ENCODE peak calls at places on chromosome 11, in six cellular contexts. Z is astrocyte of the spinal cord; O is activated naive CD4-positive, alpha-beta T cell treated with anti-CD3 and anti-CD28 coated beads, Interleukin-2, amount 50 U/mL, for 16 hours; K is heart right ventricle; S is lower leg skin; G is activated naive CD8-positive, alpha-beta T cell treated with anti-CD3 and anti-CD28 coated beads, Interleukin-2, amount 50 U/mL, for 24 hours. P is an unnamed sample.

GRCh38 chr11:118295834-118296454 is 8.6 kb upstream of the CD3E start:
- DNase-seq in Z (peak; percentile 6), O (peak; percentile 53), K (no peak), S (no peak), G (peak; percentile 36), P (peak; percentile 42)

GRCh38 chr11:122796128-122796717 is 42.1 kb upstream of the CRTAM start:
- DNase-seq in Z (no peak), O (peak; percentile 78), K (peak; percentile 44), S (no peak), G (peak; percentile 80), P (peak; percentile 30)

GRCh38 chr11:47330002-47330911 is 22.2 kb downstream of the MYBPC3 start:
- DNase-seq in Z (peak; percentile 8), O (no peak), K (peak; percentile 35), S (no peak), G (no peak), P (peak; percentile 32)

GRCh38 chr11:13972033-13972910 is 9.7 kb downstream of the SPON1 start:
- DNase-seq in Z (peak; percentile 36), O (no peak), K (no peak), S (no peak), G (no peak), P (no peak)

GRCh38 chr11:71120346-71120963 is 131.9 kb downstream of the SHANK2 start:
- DNase-seq in Z (no peak), O (no peak), K (no peak), S (no peak), G (no peak), P (peak; percentile 8)

GRCh38 chr11:134716582-134716981 is 304.5 kb upstream of the B3GAT1 start:
- DNase-seq in Z (no peak), O (no peak), K (no peak), S (no peak), G (no peak), P (no peak)

GRCh38 chr11:9787260-9787659 is 123.4 kb downstream of the SWAP70 start:
- DNase-seq in Z (no peak), O (no peak), K (no peak), S (no peak), G (no peak), P (no peak)

GRCh38 chr11:76574406-76574805 is 96.1 kb downstream of the LRRC32 start:
- DNase-seq in Z (peak; percentile 37), O (no peak), K (no peak), S (no peak), G (no peak), P (no peak)

GRCh38 chr11:21511835-21512440 is 680.9 kb upstream of the ANO5 start:
- DNase-seq in Z (peak; percentile 45), O (no peak), K (peak; percentile 18), S (peak; percentile 46), G (peak; percentile 27), P (peak; percentile 68)

GRCh38 chr11:95289378-95289777 is 58.4 kb upstream of the SESN3 start:
- DNase-seq in Z (peak; percentile 20), O (no peak), K (no peak), S (no peak), G (no peak), P (no peak)

GRCh38 chr11:91164452-91164822 is 941.6 kb upstream of the CHORDC1 start:
- DNase-seq in Z (peak; percentile 28), O (no peak), K (no peak), S (no peak), G (no peak), P (no peak)

GRCh38 chr11:75432911-75433321 is at the start of gene KLHL35:
- DNase-seq in Z (no peak), O (no peak), K (no peak), S (no peak), G (no peak), P (no peak)

GRCh38 chr11:75734491-75735180 is 17.0 kb downstream of the MOGAT2 start:
- DNase-seq in Z (no peak), O (no peak), K (no peak), S (no peak), G (no peak), P (peak; percentile 15)

GRCh38 chr11:61367406-61367805 is 5.2 kb downstream of the TMEM138 start:
- DNase-seq in Z (no peak), O (no peak), K (no peak), S (no peak), G (no peak), P (no peak)

GRCh38 chr11:45665206-45665932 is at the start of gene CHST1:
- DNase-seq in Z (peak; percentile 13), O (no peak), K (peak; percentile 80), S (no peak), G (peak; percentile 22), P (no peak)

GRCh38 chr11:96213500-96213899 is 129.5 kb downstream of the MAML2 start:
- DNase-seq in Z (peak; percentile 77), O (no peak), K (no peak), S (no peak), G (no peak), P (peak; percentile 84)

GRCh38 chr11:57552479-57552878 is 15.0 kb downstream of the UBE2L6 start:
- DNase-seq in Z (no peak), O (no peak), K (no peak), S (no peak), G (no peak), P (no peak)

GRCh38 chr11:2679011-2679676 is 20.6 kb downstream of the KCNQ1OT1 start:
- DNase-seq in Z (no peak), O (no peak), K (no peak), S (no peak), G (no peak), P (no peak)

GRCh38 chr11:59040607-59041006 is 45.5 kb upstream of the GLYATL1B start:
- DNase-seq in Z (no peak), O (no peak), K (no peak), S (no peak), G (no peak), P (no peak)

GRCh38 chr11:119788911-119789560 is 60.0 kb upstream of the NECTIN1 start:
- DNase-seq in Z (no peak), O (no peak), K (no peak), S (no peak), G (no peak), P (no peak)

GRCh38 chr11:18080451-18080850 is 25.4 kb downstream of the SAAL1 start:
- DNase-seq in Z (no peak), O (no peak), K (no peak), S (no peak), G (no peak), P (no peak)

GRCh38 chr11:64352099-64353005 is 6.6 kb upstream of the RPS6KA4 start:
- DNase-seq in Z (no peak), O (no peak), K (no peak), S (no peak), G (no peak), P (no peak)

GRCh38 chr11:77379917-77380316 is 78.4 kb upstream of the GDPD4 start:
- DNase-seq in Z (no peak), O (no peak), K (no peak), S (no peak), G (no peak), P (no peak)

GRCh38 chr11:72003776-72004171 is 5.1 kb downstream of the IL18BP start:
- DNase-seq in Z (no peak), O (no peak), K (no peak), S (no peak), G (no peak), P (no peak)

GRCh38 chr11:34640050-34640971 is 19.4 kb downstream of the EHF start:
- DNase-seq in Z (peak; percentile 35), O (no peak), K (no peak), S (no peak), G (no peak), P (no peak)

GRCh38 chr11:110525883-110526282 is 96.1 kb downstream of the FDX1 start:
- DNase-seq in Z (peak; percentile 72), O (no peak), K (no peak), S (peak; percentile 53), G (no peak), P (peak; percentile 42)

GRCh38 chr11:43852057-43852636 is 28.5 kb upstream of the ALKBH3 start:
- DNase-seq in Z (peak; percentile 82), O (peak; percentile 68), K (no peak), S (peak; percentile 51), G (peak; percentile 64), P (peak; percentile 72)

GRCh38 chr11:73622920-73623593 is 23.3 kb upstream of the PLEKHB1 start:
- DNase-seq in Z (no peak), O (no peak), K (no peak), S (no peak), G (no peak), P (no peak)

GRCh38 chr11:76617553-76618265 is 52.8 kb downstream of the LRRC32 start:
- DNase-seq in Z (peak; percentile 43), O (no peak), K (no peak), S (no peak), G (no peak), P (no peak)

GRCh38 chr11:82889133-82890001 is 10.9 kb downstream of the PRCP start:
- DNase-seq in Z (no peak), O (no peak), K (peak; percentile 12), S (no peak), G (no peak), P (no peak)

GRCh38 chr11:128308793-128309192 is 278.6 kb downstream of the ETS1 start:
- DNase-seq in Z (no peak), O (no peak), K (no peak), S (no peak), G (no peak), P (no peak)